ENCODE peak calls at places on chromosomes 16 and 17, in nine cellular contexts. L is esophagus muscularis mucosa; M is CD8-positive, alpha-beta T cell; X is cardiac muscle cell; P is brain microvascular endothelial cell; W is endodermal cell; J is tibial nerve; I is caudate nucleus; T is neural progenitor cell. E is an unnamed sample.
A peak's percentile ranks its signal among the peaks of the same experiment; 100 is the strongest.

GRCh38 chr16:2508722-2509400 is 4.9 kb upstream of the ATP6V0C start:
- DNase-seq in L (no peak), M (no peak), X (no peak), P (no peak), W (no peak), J (no peak), I (no peak), T (no peak), E (no peak)

GRCh38 chr16:19289805-19290490 is 4.4 kb downstream of the CLEC19A start:
- DNase-seq in L (no peak), M (no peak), X (peak; percentile 2), P (no peak), W (peak; percentile 75), J (no peak), I (no peak), T (peak; percentile 83), E (no peak)

GRCh38 chr16:50271148-50272041 is 5.0 kb downstream of the ADCY7 start:
- DNase-seq in L (no peak), M (no peak), X (peak; percentile 63), P (no peak), W (no peak), J (no peak), I (no peak), T (no peak), E (no peak)

GRCh38 chr17:16585796-16586195 is 16.8 kb upstream of the ZNF287 start:
- DNase-seq in L (no peak), M (no peak), X (no peak), P (no peak), W (no peak), J (no peak), I (no peak), T (no peak), E (no peak)

GRCh38 chr17:64147110-64148016 is 17.4 kb upstream of the ERN1 start:
- DNase-seq in L (no peak), M (no peak), X (no peak), P (no peak), W (peak; percentile 70), J (no peak), I (no peak), T (no peak), E (no peak)

GRCh38 chr17:78023042-78023441 is 64.5 kb downstream of the TNRC6C start:
- DNase-seq in L (no peak), M (no peak), X (no peak), P (no peak), W (no peak), J (no peak), I (no peak), T (no peak), E (no peak)

GRCh38 chr17:34024303-34025178 is 230.5 kb upstream of the CCL2 start:
- DNase-seq in L (peak; percentile 68), M (no peak), X (no peak), P (no peak), W (peak; percentile 70), J (no peak), I (no peak), T (peak; percentile 30), E (no peak)

GRCh38 chr17:48175692-48176450 is 68.3 kb downstream of the SNX11 start:
- DNase-seq in L (no peak), M (no peak), X (no peak), P (peak; percentile 59), W (no peak), J (no peak), I (no peak), T (no peak), E (no peak)

GRCh38 chr17:45789874-45790273 is 5.8 kb downstream of the CRHR1 start:
- DNase-seq in L (no peak), M (no peak), X (no peak), P (no peak), W (no peak), J (no peak), I (no peak), T (no peak), E (no peak)

GRCh38 chr17:73823684-73824083 is 179.4 kb upstream of the SDK2 start:
- DNase-seq in L (no peak), M (no peak), X (no peak), P (no peak), W (no peak), J (no peak), I (no peak), T (no peak), E (no peak)

GRCh38 chr17:50549256-50549941 is 2.4 kb downstream of the SPATA20 start:
- DNase-seq in L (no peak), M (no peak), X (no peak), P (no peak), W (no peak), J (no peak), I (no peak), T (no peak), E (no peak)

GRCh38 chr16:75340715-75341500 is 89.5 kb upstream of the BCAR1 start:
- DNase-seq in L (no peak), M (no peak), X (peak; percentile 35), P (peak; percentile 10), W (no peak), J (no peak), I (no peak), T (no peak), E (no peak)

GRCh38 chr17:64741924-64742670 is 80.0 kb upstream of the SMURF2 start:
- DNase-seq in L (peak; percentile 94), M (no peak), X (no peak), P (no peak), W (peak; percentile 77), J (peak; percentile 44), I (no peak), T (no peak), E (no peak)

GRCh38 chr17:18263885-18264682 is 3.6 kb downstream of the MIEF2 start:
- DNase-seq in L (no peak), M (no peak), X (no peak), P (no peak), W (no peak), J (no peak), I (no peak), T (no peak), E (no peak)

GRCh38 chr16:49452568-49452967 is 79.0 kb downstream of the C16orf78 start:
- DNase-seq in L (no peak), M (no peak), X (no peak), P (no peak), W (peak; percentile 48), J (no peak), I (no peak), T (peak; percentile 52), E (no peak)

DNA sequence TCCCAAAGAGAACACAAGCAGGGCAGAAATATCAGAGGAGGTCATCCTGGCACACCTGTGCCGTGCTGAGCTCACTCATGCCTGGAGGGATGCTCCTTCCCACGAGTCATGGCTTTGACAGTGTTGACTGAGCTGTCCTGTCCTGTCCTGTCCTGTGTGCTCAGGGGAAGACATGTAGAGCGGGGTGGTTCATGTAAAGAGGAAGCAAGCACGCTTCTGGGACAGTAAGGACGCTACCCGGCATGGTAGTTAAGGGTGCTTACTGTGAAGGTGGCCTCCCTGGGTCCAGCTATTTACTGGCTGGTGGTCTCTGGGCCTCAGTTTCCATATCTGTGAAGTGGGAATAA is 394 bp downstream of the LGALS9 start:
- DNase-seq in L (no peak), M (no peak), X (no peak), P (no peak), W (no peak), J (no peak), I (no peak), T (no peak), E (no peak)
- H3K27ac ChIP-seq in L (peak overlapping the region; percentile 53), M (peak overlapping the region; percentile 55), X (no peak overlapping the region), P (no peak overlapping the region), W (no peak overlapping the region), J (peak overlapping the region; percentile 69), I (no peak overlapping the region), T (no peak overlapping the region), E (peak overlapping the region; percentile 69)

DNA sequence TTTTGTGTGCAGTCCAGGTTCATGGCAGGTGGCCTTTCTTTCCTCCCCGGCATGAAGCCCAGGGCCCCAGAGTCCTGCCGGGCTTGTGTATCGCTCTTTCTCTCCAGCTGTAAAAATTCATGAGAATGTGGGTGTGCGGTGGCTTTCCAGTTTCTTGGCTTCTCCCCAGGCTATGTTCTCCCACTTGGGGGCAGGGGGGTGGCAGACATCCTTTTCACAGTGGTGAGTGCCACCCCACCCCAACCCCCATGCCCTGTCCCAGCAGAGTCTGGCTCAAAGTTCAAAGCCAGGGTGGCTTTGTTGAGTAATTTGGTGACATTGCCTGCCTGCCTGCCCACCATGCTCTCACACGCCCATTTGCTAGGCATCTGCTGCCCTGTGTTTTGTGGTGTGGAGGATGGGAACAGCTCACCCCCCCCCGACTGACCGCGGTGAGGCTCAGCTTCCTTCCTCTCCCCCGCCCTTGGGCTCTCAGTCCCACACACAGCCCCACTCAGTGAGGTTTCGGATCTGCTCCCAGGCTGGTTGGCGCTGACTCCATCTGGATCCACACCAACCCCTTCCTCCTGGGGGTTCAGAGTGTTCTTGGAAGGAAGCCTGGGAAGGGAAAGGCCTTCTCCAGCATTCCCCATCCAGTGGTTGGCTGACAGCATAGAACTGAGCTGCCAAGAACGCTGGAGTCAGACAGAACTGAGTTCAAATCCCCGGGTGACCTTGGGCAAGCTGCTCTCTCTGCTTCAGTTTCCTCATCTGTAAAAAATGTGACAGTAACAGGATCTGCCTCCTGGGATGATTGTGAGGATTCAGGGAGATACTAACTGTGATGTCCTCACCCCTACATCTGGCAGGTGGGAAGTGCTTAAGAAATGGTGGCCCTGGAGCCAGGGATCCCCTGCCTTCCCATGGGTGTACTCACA is 36.1 kb downstream of the CHD9 start:
- DNase-seq in L (peak; percentile 96), M (no peak), X (no peak), P (peak; percentile 93), W (no peak), J (peak; percentile 92), I (peak; percentile 39), T (peak; percentile 23), E (peak; percentile 83)
- H3K27ac ChIP-seq in L (peak overlapping the region; percentile 83), M (no peak overlapping the region), X (no peak overlapping the region), P (peak overlapping the region; percentile 64), W (peak overlapping the region; percentile 89), J (peak overlapping the region; percentile 73), I (peak overlapping the region; percentile 83), T (no peak overlapping the region), E (peak overlapping the region; percentile 86)

DNA sequence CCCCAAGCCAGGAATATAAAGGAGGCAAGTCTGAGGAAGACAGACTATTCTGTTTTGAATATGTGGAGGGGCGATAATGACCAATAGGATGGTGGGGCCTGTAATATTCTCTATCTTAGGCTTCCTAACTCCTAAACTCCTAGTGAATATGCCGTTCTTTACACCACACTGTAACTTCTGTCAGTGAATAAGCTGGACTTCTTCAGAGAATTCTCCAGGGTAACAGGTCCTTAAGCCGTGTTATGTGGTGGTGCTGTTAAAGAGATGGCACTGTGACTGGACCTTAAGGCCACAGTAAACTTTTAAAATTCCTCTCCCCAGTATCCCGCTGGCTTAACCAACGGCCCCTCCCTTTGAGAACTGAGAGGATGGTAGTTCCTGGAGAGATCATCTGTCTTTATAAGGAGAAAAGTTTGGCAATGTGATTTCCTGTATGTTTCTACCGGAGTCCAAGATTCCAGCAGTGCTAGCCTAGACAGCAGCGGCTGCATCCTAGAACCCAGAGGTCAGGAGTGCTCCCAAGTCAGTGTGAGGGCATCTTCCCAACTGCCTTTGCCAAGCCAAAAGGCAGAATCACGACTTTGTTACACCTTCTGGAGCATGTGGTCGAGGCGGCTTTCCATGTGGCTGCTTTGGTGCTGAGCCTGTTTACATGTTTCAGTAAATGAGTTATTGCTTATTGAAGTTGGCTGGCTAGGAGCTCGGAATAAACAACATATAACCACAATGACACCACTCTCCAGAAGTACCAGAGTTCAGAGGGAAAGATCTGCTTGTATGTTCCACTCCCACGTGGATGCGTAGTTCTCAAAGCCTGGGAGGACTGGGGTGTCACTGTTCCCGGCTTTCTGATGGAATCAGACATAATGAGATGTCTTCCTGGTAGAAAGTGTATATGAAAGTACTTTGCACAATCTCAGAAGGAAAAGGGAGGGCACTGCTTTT is 41.0 kb downstream of the TUBD1 start:
- DNase-seq in L (no peak), M (no peak), X (no peak), P (peak; percentile 63), W (no peak), J (no peak), I (no peak), T (no peak), E (no peak)
- H3K27ac ChIP-seq in L (peak overlapping the region; percentile 77), M (no peak overlapping the region), X (peak overlapping the region; percentile 21), P (peak overlapping the region; percentile 94), W (no peak overlapping the region), J (peak overlapping the region; percentile 50), I (no peak overlapping the region), T (no peak overlapping the region), E (no peak overlapping the region)

GRCh38 chr16:66515543-66516171 is 34.3 kb downstream of the TK2 start:
- DNase-seq in L (no peak), M (no peak), X (no peak), P (peak; percentile 58), W (peak; percentile 71), J (no peak), I (no peak), T (no peak), E (no peak)
- H3K27ac ChIP-seq in L (peak overlapping the region; percentile 85), M (no peak overlapping the region), X (no peak overlapping the region), P (no peak overlapping the region), W (no peak overlapping the region), J (peak overlapping the region; percentile 87), I (peak overlapping the region; percentile 99), T (no peak overlapping the region), E (peak overlapping the region; percentile 100)

E was measured in substantia nigra.